ENCODE peak calls at places on chromosomes 5 and 9, in six cellular contexts. O, L, R, C, T and S are unnamed samples.

GRCh38 chr5:159051431-159052281 is 48.1 kb downstream of the EBF1 start:
- DNase-seq in O (peak; percentile 66), L (no peak), R (peak; percentile 36), C (peak; percentile 61), T (no peak), S (peak; percentile 26)

GRCh38 chr5:93611900-93612898 is 29.2 kb downstream of the NR2F1 start:
- DNase-seq in O (peak; percentile 43), L (no peak), R (peak; percentile 36), C (peak; percentile 53), T (no peak), S (peak; percentile 94)

GRCh38 chr5:54803381-54804025 is 181.9 kb downstream of the ESM1 start:
- DNase-seq in O (no peak), L (no peak), R (no peak), C (no peak), T (no peak), S (no peak)

GRCh38 chr9:132743886-132744544 is 73.8 kb downstream of the GTF3C4 start:
- DNase-seq in O (no peak), L (no peak), R (no peak), C (no peak), T (no peak), S (no peak)

GRCh38 chr5:147558826-147559225 is 49.0 kb upstream of the DPYSL3 start:
- DNase-seq in O (peak; percentile 94), L (no peak), R (no peak), C (peak; percentile 61), T (peak; percentile 52), S (peak; percentile 88)

GRCh38 chr9:98916660-98917059 is 27.0 kb upstream of the COL15A1 start:
- DNase-seq in O (no peak), L (no peak), R (no peak), C (peak; percentile 62), T (no peak), S (no peak)

GRCh38 chr9:86893811-86894490 is 53.4 kb downstream of the GAS1 start:
- DNase-seq in O (no peak), L (no peak), R (no peak), C (peak; percentile 37), T (no peak), S (no peak)

GRCh38 chr9:137078701-137079400 is 1.5 kb downstream of the UAP1L1 start:
- DNase-seq in O (no peak), L (no peak), R (no peak), C (peak; percentile 58), T (no peak), S (no peak)

GRCh38 chr5:133285583-133286021 is 233.8 kb downstream of the HSPA4 start:
- DNase-seq in O (no peak), L (no peak), R (no peak), C (no peak), T (no peak), S (peak; percentile 24)

GRCh38 chr9:134966697-134967546 is 49.2 kb upstream of the FCN1 start:
- DNase-seq in O (no peak), L (no peak), R (no peak), C (no peak), T (no peak), S (no peak)

GRCh38 chr9:132404228-132404881 is 2.3 kb downstream of the TTF1 start:
- DNase-seq in O (no peak), L (no peak), R (no peak), C (no peak), T (no peak), S (no peak)

GRCh38 chr5:1808466-1808865 is 7.3 kb downstream of the NDUFS6 start:
- DNase-seq in O (no peak), L (no peak), R (no peak), C (no peak), T (no peak), S (no peak)

GRCh38 chr5:81213070-81213469 is 20.1 kb upstream of the CKMT2 start:
- DNase-seq in O (no peak), L (no peak), R (no peak), C (no peak), T (no peak), S (peak; percentile 76)

GRCh38 chr5:141496038-141496437 is 7.2 kb downstream of the PCDHGC5 start:
- DNase-seq in O (no peak), L (no peak), R (no peak), C (peak; percentile 54), T (no peak), S (peak; percentile 80)

GRCh38 chr9:91101598-91102168 is 260.0 kb downstream of the AUH start:
- DNase-seq in O (no peak), L (no peak), R (peak; percentile 77), C (no peak), T (no peak), S (no peak)

GRCh38 chr5:122142480-122142879 is 13.1 kb downstream of the ZNF474 start:
- DNase-seq in O (peak; percentile 90), L (no peak), R (no peak), C (no peak), T (no peak), S (no peak)

GRCh38 chr9:79955300-79955699 is 383.5 kb downstream of the TLE4 start:
- DNase-seq in O (no peak), L (no peak), R (no peak), C (peak; percentile 33), T (no peak), S (no peak)

GRCh38 chr9:2657427-2657826 is 35.8 kb downstream of the VLDLR start:
- DNase-seq in O (no peak), L (no peak), R (no peak), C (no peak), T (no peak), S (no peak)

GRCh38 chr5:102792705-102793104 is 37.6 kb downstream of the PAM start:
- DNase-seq in O (no peak), L (no peak), R (no peak), C (no peak), T (no peak), S (peak; percentile 92)